ENCODE peak calls at places on chromosomes 7 and 10, in ten cellular contexts. B, G, J, Q, V, K, I, A, F and T are unnamed samples.

GRCh38 chr10:11854301-11854700 is 31.1 kb downstream of the PROSER2 start:
- DNase-seq in B (no peak), G (no peak), J (no peak), Q (no peak), V (no peak), K (no peak), I (no peak), A (no peak), F (no peak), T (no peak)

GRCh38 chr10:71285180-71285545 is 33.9 kb upstream of the SLC29A3 start:
- DNase-seq in B (peak), G (peak), J (no peak), Q (no peak), V (peak), K (peak), I (peak), A (no peak), F (peak), T (no peak)

GRCh38 chr7:82085116-82085515 is 315.3 kb upstream of the HGF start:
- DNase-seq in B (no peak), G (no peak), J (no peak), Q (no peak), V (no peak), K (no peak), I (no peak), A (no peak), F (no peak), T (no peak)

GRCh38 chr10:102831322-102832071 is 5.7 kb downstream of the CYP17A1 start:
- DNase-seq in B (no peak), G (no peak), J (no peak), Q (no peak), V (peak), K (no peak), I (no peak), A (no peak), F (no peak), T (no peak)

GRCh38 chr7:29565186-29565540 is 1.5 kb downstream of the PRR15 start:
- DNase-seq in B (no peak), G (no peak), J (no peak), Q (no peak), V (no peak), K (no peak), I (no peak), A (no peak), F (no peak), T (no peak)

GRCh38 chr7:102426268-102427031 is 6.9 kb upstream of the ORAI2 start:
- DNase-seq in B (no peak), G (peak), J (peak), Q (no peak), V (no peak), K (no peak), I (no peak), A (no peak), F (no peak), T (no peak)

GRCh38 chr7:99029481-99030144 is 114.3 kb downstream of the SMURF1 start:
- DNase-seq in B (no peak), G (no peak), J (no peak), Q (no peak), V (no peak), K (no peak), I (no peak), A (no peak), F (no peak), T (no peak)

GRCh38 chr10:451021-451471 is 238.4 kb downstream of the DIP2C start:
- DNase-seq in B (no peak), G (no peak), J (no peak), Q (no peak), V (no peak), K (no peak), I (no peak), A (peak), F (no peak), T (no peak)

GRCh38 chr10:49080071-49080470 is 35.3 kb downstream of the VSTM4 start:
- DNase-seq in B (no peak), G (peak), J (peak), Q (no peak), V (no peak), K (no peak), I (no peak), A (no peak), F (no peak), T (no peak)

GRCh38 chr10:126252884-126253612 is 135.2 kb downstream of the ADAM12 start:
- DNase-seq in B (no peak), G (no peak), J (no peak), Q (peak), V (no peak), K (no peak), I (no peak), A (no peak), F (peak), T (no peak)

GRCh38 chr7:128846781-128847444 is 15.7 kb upstream of the ATP6V1F start:
- DNase-seq in B (no peak), G (no peak), J (no peak), Q (no peak), V (no peak), K (no peak), I (no peak), A (peak), F (no peak), T (no peak)

GRCh38 chr7:87082675-87083074 is 23.2 kb upstream of the ELAPOR2 start:
- DNase-seq in B (no peak), G (no peak), J (no peak), Q (no peak), V (no peak), K (no peak), I (no peak), A (no peak), F (no peak), T (no peak)

GRCh38 chr10:71212249-71213126 is at the start of gene UNC5B:
- DNase-seq in B (peak), G (peak), J (peak), Q (peak), V (peak), K (peak), I (peak), A (peak), F (peak), T (peak)

GRCh38 chr10:117249493-117250093 is 8.7 kb downstream of the SLC18A2 start:
- DNase-seq in B (no peak), G (no peak), J (no peak), Q (no peak), V (no peak), K (no peak), I (no peak), A (no peak), F (no peak), T (no peak)

GRCh38 chr10:61765176-61766087 is 102.7 kb downstream of the CABCOCO1 start:
- DNase-seq in B (no peak), G (no peak), J (no peak), Q (no peak), V (no peak), K (no peak), I (no peak), A (no peak), F (no peak), T (no peak)

GRCh38 chr10:89003344-89003743 is 12.7 kb downstream of the FAS start:
- DNase-seq in B (no peak), G (no peak), J (no peak), Q (no peak), V (no peak), K (no peak), I (no peak), A (no peak), F (no peak), T (no peak)

GRCh38 chr7:409344-410281 is 110.0 kb downstream of the PDGFA start:
- DNase-seq in B (peak), G (no peak), J (no peak), Q (no peak), V (no peak), K (peak), I (peak), A (peak), F (no peak), T (no peak)

DNA sequence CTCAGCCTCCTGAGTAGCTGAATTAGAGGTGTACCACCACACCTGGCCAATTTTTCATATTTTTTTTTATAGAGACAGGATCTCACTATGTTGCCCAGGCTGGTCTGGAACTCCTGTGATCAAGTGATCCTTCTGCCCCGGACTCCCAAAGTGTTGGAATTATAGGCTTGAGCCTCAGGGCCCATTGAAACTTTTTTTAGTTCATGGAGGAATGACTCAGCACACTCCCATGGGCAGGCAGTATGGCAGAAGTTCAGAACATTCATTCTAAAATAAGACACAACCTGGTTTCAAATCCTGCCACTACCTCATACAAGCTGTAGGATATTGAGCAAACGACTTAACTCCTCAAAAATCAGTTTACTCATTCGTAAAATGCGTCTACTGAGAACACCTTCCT is 320.4 kb upstream of the SP8 start:
- DNase-seq in B (no peak), G (no peak), J (no peak), Q (no peak), V (no peak), K (no peak), I (no peak), A (no peak), F (no peak), T (no peak)
- H3K27ac ChIP-seq in B (no peak), G (no peak), J (no peak), Q (no peak), V (no peak), K (no peak), I (no peak), A (no peak), F (no peak), T (no peak)

GRCh38 chr7:142323706-142324105 is 65.8 kb upstream of the PRSS58 start:
- DNase-seq in B (peak), G (no peak), J (no peak), Q (no peak), V (peak), K (peak), I (peak), A (no peak), F (peak), T (peak)

GRCh38 chr7:142321391-142321790 is 63.5 kb upstream of the PRSS58 start:
- DNase-seq in B (no peak), G (no peak), J (no peak), Q (no peak), V (no peak), K (no peak), I (no peak), A (no peak), F (no peak), T (peak)

GRCh38 chr7:142320883-142321282 is 63.0 kb upstream of the PRSS58 start:
- DNase-seq in B (no peak), G (no peak), J (no peak), Q (no peak), V (no peak), K (no peak), I (no peak), A (no peak), F (no peak), T (peak)

GRCh38 chr7:142319970-142320369 is 62.1 kb upstream of the PRSS58 start:
- DNase-seq in B (no peak), G (no peak), J (no peak), Q (no peak), V (no peak), K (no peak), I (peak), A (no peak), F (no peak), T (no peak)
- TF ChIP-seq CTCF in B (no peak), G (no peak), J (no peak), Q (no peak), V (peak), K (peak), I (peak), A (no peak), F (peak), T (no peak)

GRCh38 chr7:124034754-124035100 is 1.9 kb upstream of the TMEM229A start:
- DNase-seq in B (no peak), G (no peak), J (no peak), Q (no peak), V (no peak), K (no peak), I (no peak), A (no peak), F (no peak), T (no peak)
- H3K27ac ChIP-seq in B (no peak), G (no peak), J (no peak), Q (no peak), V (no peak), K (no peak), I (no peak), A (no peak), F (no peak), T (no peak)

DNA sequence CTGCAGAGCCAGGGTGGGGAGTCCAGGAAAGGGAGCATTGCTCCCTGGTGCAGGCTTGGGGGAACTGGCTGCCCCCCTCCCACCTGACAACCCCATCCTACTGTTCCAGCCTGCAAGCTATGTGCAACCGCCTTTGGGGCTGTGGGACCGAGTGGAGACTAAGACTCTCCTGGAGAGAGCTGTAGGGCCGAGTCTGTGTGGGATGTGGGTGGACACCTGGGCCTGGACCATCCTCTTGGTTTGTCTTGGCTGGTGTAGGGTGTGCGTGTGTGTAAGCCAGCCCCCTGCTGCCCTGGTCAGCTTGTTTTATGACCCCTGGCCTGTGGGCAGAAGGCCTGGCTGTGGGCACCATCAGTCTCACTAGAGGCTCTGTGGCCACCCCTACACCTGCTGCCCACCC is 1.6 kb upstream of the RAMP3 start:
- DNase-seq in B (peak), G (no peak), J (peak), Q (no peak), V (no peak), K (no peak), I (no peak), A (peak), F (no peak), T (peak)
- TF ChIP-seq CTCF in B (no peak), G (no peak), J (no peak), Q (no peak), V (no peak), K (no peak), I (no peak), A (no peak), F (no peak), T (no peak)

GRCh38 chr10:101630420-101630920 is 42.3 kb downstream of the DPCD start:
- DNase-seq in B (no peak), G (no peak), J (no peak), Q (no peak), V (peak), K (peak), I (no peak), A (peak), F (no peak), T (no peak)

GRCh38 chr10:101629781-101630419 is 41.8 kb downstream of the DPCD start:
- DNase-seq in B (peak), G (no peak), J (no peak), Q (no peak), V (no peak), K (peak), I (no peak), A (no peak), F (no peak), T (peak)

DNA sequence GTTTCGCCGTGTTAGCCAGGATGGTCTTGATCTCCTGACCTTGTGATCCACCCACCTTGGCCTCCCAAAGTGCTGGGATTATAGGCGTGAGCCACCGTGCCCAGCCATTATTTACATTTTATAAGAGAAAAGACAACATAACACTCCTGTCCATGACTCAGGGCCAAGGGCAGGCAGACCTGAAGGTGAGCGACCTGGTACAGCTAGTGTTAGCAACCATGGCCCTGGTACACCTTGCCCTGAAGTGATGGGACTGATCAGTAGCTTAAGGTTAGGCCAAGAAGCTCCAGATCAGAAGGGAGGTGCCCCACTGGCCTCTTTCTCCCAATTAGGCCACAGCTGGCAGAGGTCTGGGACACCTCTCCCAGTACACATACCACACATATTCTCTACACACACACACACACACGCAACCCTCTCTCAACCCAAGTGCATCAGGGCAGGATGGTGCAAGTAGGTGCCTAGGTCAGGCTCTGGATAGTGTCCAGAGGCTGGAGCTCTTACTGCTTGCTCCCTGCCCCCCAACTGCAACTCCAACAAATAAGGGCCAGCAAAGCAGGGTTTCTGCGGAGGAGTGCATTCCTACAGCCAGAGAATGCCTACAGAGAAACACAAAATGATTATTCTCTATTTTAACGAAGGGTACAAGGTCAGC is 43.8 kb downstream of the DPCD start:
- DNase-seq in B (no peak), G (no peak), J (no peak), Q (no peak), V (no peak), K (no peak), I (no peak), A (no peak), F (no peak), T (no peak)
- H3K27ac ChIP-seq in B (no peak), G (no peak), J (no peak), Q (no peak), V (no peak), K (no peak), I (no peak), A (no peak), F (no peak), T (no peak)